ENCODE peak calls at places on chromosomes 3 and 15, in five cellular contexts. Y is posterior cingulate gyrus; I is AG20443; P is left colon; A is central memory CD4-positive, alpha-beta T cell. E is an unnamed sample.

GRCh38 chr3:53740946-53741345 is 105.3 kb downstream of the CHDH start:
- DNase-seq in Y (peak; percentile 10), I (no peak), P (no peak), A (no peak), E (no peak)

GRCh38 chr3:38544926-38545325 is 48.8 kb downstream of the EXOG start:
- DNase-seq in Y (no peak), I (no peak), P (no peak), A (no peak), E (no peak)

GRCh38 chr3:14647976-14648955 is 3.3 kb upstream of the CCDC174 start:
- DNase-seq in Y (no peak), I (no peak), P (no peak), A (no peak), E (peak; percentile 78)

GRCh38 chr3:115488410-115488809 is 134.9 kb upstream of the GAP43 start:
- DNase-seq in Y (no peak), I (no peak), P (no peak), A (no peak), E (no peak)

GRCh38 chr3:37295925-37296324 is 121.5 kb upstream of the LRRFIP2 start:
- DNase-seq in Y (no peak), I (no peak), P (no peak), A (no peak), E (peak; percentile 97)

GRCh38 chr3:18758047-18758704 is 333.0 kb upstream of the SATB1 start:
- DNase-seq in Y (no peak), I (no peak), P (no peak), A (peak; percentile 75), E (peak; percentile 68)

GRCh38 chr3:89488800-89489580 is 381.6 kb downstream of the EPHA3 start:
- DNase-seq in Y (no peak), I (no peak), P (no peak), A (no peak), E (no peak)

GRCh38 chr3:194333212-194333980 is 17.7 kb downstream of the CPN2 start:
- DNase-seq in Y (peak; percentile 97), I (peak; percentile 90), P (peak; percentile 88), A (peak; percentile 83), E (no peak)

GRCh38 chr3:14822134-14822533 is 3.4 kb downstream of the FGD5 start:
- DNase-seq in Y (no peak), I (no peak), P (no peak), A (no peak), E (no peak)

GRCh38 chr15:67085237-67085817 is 19.9 kb downstream of the SMAD3 start:
- DNase-seq in Y (no peak), I (no peak), P (no peak), A (no peak), E (no peak)

GRCh38 chr3:16513141-16514020 is at the start of gene RFTN1:
- DNase-seq in Y (peak; percentile 81), I (peak; percentile 87), P (peak; percentile 53), A (peak; percentile 52), E (peak; percentile 66)

GRCh38 chr3:152069871-152070270 is 196.4 kb downstream of the SUCNR1 start:
- DNase-seq in Y (no peak), I (no peak), P (no peak), A (no peak), E (no peak)

GRCh38 chr3:67647390-67647878 is 7.0 kb downstream of the SUCLG2 start:
- DNase-seq in Y (no peak), I (peak; percentile 87), P (peak; percentile 26), A (no peak), E (no peak)

GRCh38 chr3:110314512-110315114 is 757.0 kb upstream of the NECTIN3 start:
- DNase-seq in Y (no peak), I (peak; percentile 42), P (peak; percentile 50), A (peak; percentile 51), E (peak; percentile 71)

GRCh38 chr3:185740133-185740532 is 84.7 kb downstream of the IGF2BP2 start:
- DNase-seq in Y (no peak), I (no peak), P (no peak), A (no peak), E (no peak)

GRCh38 chr3:14228611-14229470 is 50.2 kb downstream of the LSM3 start:
- DNase-seq in Y (no peak), I (no peak), P (no peak), A (no peak), E (peak; percentile 23)

GRCh38 chr3:120071259-120071658 is 23.0 kb downstream of the GSK3B start:
- DNase-seq in Y (no peak), I (no peak), P (no peak), A (no peak), E (no peak)

GRCh38 chr3:76570436-76571057 is 469.4 kb upstream of the ROBO2 start:
- DNase-seq in Y (no peak), I (peak; percentile 15), P (no peak), A (no peak), E (peak; percentile 38)

GRCh38 chr3:13599887-13600450 is 51.0 kb downstream of the FBLN2 start:
- DNase-seq in Y (peak; percentile 39), I (no peak), P (no peak), A (no peak), E (no peak)

GRCh38 chr3:127791221-127791913 is 30.9 kb downstream of the MGLL start:
- DNase-seq in Y (no peak), I (peak; percentile 47), P (peak; percentile 58), A (no peak), E (peak; percentile 32)

GRCh38 chr15:74213858-74214284 is 11.3 kb upstream of the STRA6 start:
- DNase-seq in Y (no peak), I (no peak), P (no peak), A (no peak), E (no peak)

GRCh38 chr3:111392911-111393351 is 149.1 kb upstream of the CD96 start:
- DNase-seq in Y (no peak), I (no peak), P (no peak), A (peak; percentile 71), E (no peak)

GRCh38 chr15:64521726-64522164 is 61.4 kb downstream of the ZNF609 start:
- DNase-seq in Y (no peak), I (peak; percentile 40), P (no peak), A (no peak), E (peak; percentile 79)

GRCh38 chr3:43248194-43248593 is 38.1 kb upstream of the SNRK start:
- DNase-seq in Y (no peak), I (peak; percentile 39), P (no peak), A (no peak), E (no peak)

GRCh38 chr3:11434017-11434526 is 161.9 kb downstream of the ATG7 start:
- DNase-seq in Y (no peak), I (peak; percentile 85), P (no peak), A (no peak), E (no peak)

GRCh38 chr3:185204894-185205293 is 49.0 kb downstream of the EHHADH start:
- DNase-seq in Y (no peak), I (no peak), P (no peak), A (no peak), E (no peak)

GRCh38 chr3:134769469-134769868 is 25.6 kb upstream of the EPHB1 start:
- DNase-seq in Y (no peak), I (no peak), P (no peak), A (no peak), E (no peak)

GRCh38 chr15:32872606-32873291 is 154.9 kb downstream of the GREM1 start:
- DNase-seq in Y (no peak), I (no peak), P (peak; percentile 19), A (no peak), E (no peak)

GRCh38 chr15:82944840-82945239 is 7.7 kb downstream of the HOMER2 start:
- DNase-seq in Y (no peak), I (peak; percentile 73), P (no peak), A (no peak), E (no peak)

GRCh38 chr3:167679526-167679925 is 25.8 kb upstream of the WDR49 start:
- DNase-seq in Y (no peak), I (no peak), P (no peak), A (no peak), E (no peak)

GRCh38 chr15:67068724-67069400 is 3.5 kb downstream of the SMAD3 start:
- DNase-seq in Y (no peak), I (no peak), P (no peak), A (peak; percentile 34), E (peak; percentile 21)

GRCh38 chr15:75947117-75947516 is 43.4 kb downstream of the FBXO22 start:
- DNase-seq in Y (no peak), I (peak; percentile 58), P (no peak), A (no peak), E (no peak)

GRCh38 chr3:194397757-194398312 is 1.2 kb downstream of the GP5 start:
- DNase-seq in Y (peak; percentile 78), I (no peak), P (no peak), A (peak; percentile 7), E (no peak)

GRCh38 chr3:167300210-167300609 is 79.9 kb downstream of the ZBBX start:
- DNase-seq in Y (no peak), I (no peak), P (no peak), A (no peak), E (no peak)

GRCh38 chr15:60787737-60788513 is 309.0 kb upstream of the ICE2 start:
- DNase-seq in Y (no peak), I (no peak), P (no peak), A (peak; percentile 48), E (no peak)

GRCh38 chr3:44554626-44555592 is at the start of gene ZKSCAN7:
- DNase-seq in Y (peak; percentile 92), I (peak; percentile 91), P (peak; percentile 53), A (peak; percentile 5), E (peak; percentile 14)

GRCh38 chr15:101051291-101052030 is 132.3 kb downstream of the LRRK1 start:
- DNase-seq in Y (peak; percentile 72), I (no peak), P (no peak), A (no peak), E (no peak)

E was measured in AML-193.